ENCODE peak calls at places on chromosomes 1 and 21, in eight cellular contexts. One of them, this sample, is unnamed.

GRCh38 chr1:230541306-230541705 is 101.0 kb upstream of the COG2 start:
- DNase-seq in PC-3: no peak
- DNase-seq in fibroblast of mammary gland: no peak
- DNase-seq in stomach: no peak
- DNase-seq in IMR-90: no peak
- DNase-seq in lower lobe of right lung: no peak
- DNase-seq in fibroblast of lung: peak
- DNase-seq in cardiac muscle cell: peak
- DNase-seq in this sample: no peak

GRCh38 chr1:10122926-10123325 is 87.4 kb upstream of the KIF1B start:
- DNase-seq in PC-3: peak
- DNase-seq in fibroblast of mammary gland: peak
- DNase-seq in stomach: no peak
- DNase-seq in IMR-90: peak
- DNase-seq in lower lobe of right lung: no peak
- DNase-seq in fibroblast of lung: peak
- DNase-seq in cardiac muscle cell: no peak
- DNase-seq in this sample: peak

GRCh38 chr1:43288058-43288784 is 2.8 kb upstream of the C1orf210 start:
- DNase-seq in PC-3: no peak
- DNase-seq in fibroblast of mammary gland: no peak
- DNase-seq in stomach: no peak
- DNase-seq in IMR-90: no peak
- DNase-seq in lower lobe of right lung: peak
- DNase-seq in fibroblast of lung: no peak
- DNase-seq in cardiac muscle cell: no peak
- DNase-seq in this sample: no peak

GRCh38 chr21:29181799-29182470 is 51.5 kb downstream of the MAP3K7CL start:
- DNase-seq in PC-3: peak
- DNase-seq in fibroblast of mammary gland: peak
- DNase-seq in stomach: no peak
- DNase-seq in IMR-90: peak
- DNase-seq in lower lobe of right lung: no peak
- DNase-seq in fibroblast of lung: peak
- DNase-seq in cardiac muscle cell: peak
- DNase-seq in this sample: peak

GRCh38 chr1:39213511-39214002 is 9.1 kb downstream of the MACF1 start:
- DNase-seq in PC-3: no peak
- DNase-seq in fibroblast of mammary gland: peak
- DNase-seq in stomach: no peak
- DNase-seq in IMR-90: peak
- DNase-seq in lower lobe of right lung: no peak
- DNase-seq in fibroblast of lung: peak
- DNase-seq in cardiac muscle cell: peak
- DNase-seq in this sample: peak

GRCh38 chr1:20574686-20575543 is 14.0 kb upstream of the CDA start:
- DNase-seq in PC-3: peak
- DNase-seq in fibroblast of mammary gland: peak
- DNase-seq in stomach: peak
- DNase-seq in IMR-90: peak
- DNase-seq in lower lobe of right lung: peak
- DNase-seq in fibroblast of lung: peak
- DNase-seq in cardiac muscle cell: peak
- DNase-seq in this sample: no peak

GRCh38 chr1:244060117-244060516 is 9.0 kb downstream of the ZBTB18 start:
- DNase-seq in PC-3: no peak
- DNase-seq in fibroblast of mammary gland: no peak
- DNase-seq in stomach: no peak
- DNase-seq in IMR-90: no peak
- DNase-seq in lower lobe of right lung: no peak
- DNase-seq in fibroblast of lung: no peak
- DNase-seq in cardiac muscle cell: no peak
- DNase-seq in this sample: no peak

GRCh38 chr1:6014130-6014999 is 22.1 kb upstream of the NPHP4 start:
- DNase-seq in PC-3: no peak
- DNase-seq in fibroblast of mammary gland: no peak
- DNase-seq in stomach: no peak
- DNase-seq in IMR-90: no peak
- DNase-seq in lower lobe of right lung: peak
- DNase-seq in fibroblast of lung: no peak
- DNase-seq in cardiac muscle cell: no peak
- DNase-seq in this sample: no peak

GRCh38 chr1:115642168-115643072 is 650 bp downstream of the VANGL1 start:
- DNase-seq in PC-3: peak
- DNase-seq in fibroblast of mammary gland: peak
- DNase-seq in stomach: peak
- DNase-seq in IMR-90: peak
- DNase-seq in lower lobe of right lung: peak
- DNase-seq in fibroblast of lung: peak
- DNase-seq in cardiac muscle cell: peak
- DNase-seq in this sample: no peak

GRCh38 chr21:42859891-42860230 is 19.5 kb downstream of the WDR4 start:
- DNase-seq in PC-3: no peak
- DNase-seq in fibroblast of mammary gland: no peak
- DNase-seq in stomach: no peak
- DNase-seq in IMR-90: no peak
- DNase-seq in lower lobe of right lung: no peak
- DNase-seq in fibroblast of lung: no peak
- DNase-seq in cardiac muscle cell: no peak
- DNase-seq in this sample: no peak

GRCh38 chr1:74689800-74690696 is 16.5 kb upstream of the ERICH3 start:
- DNase-seq in PC-3: peak
- DNase-seq in fibroblast of mammary gland: peak
- DNase-seq in stomach: no peak
- DNase-seq in IMR-90: peak
- DNase-seq in lower lobe of right lung: no peak
- DNase-seq in fibroblast of lung: peak
- DNase-seq in cardiac muscle cell: peak
- DNase-seq in this sample: no peak

GRCh38 chr1:247548092-247548491 is 842 bp upstream of the GCSAML start:
- DNase-seq in PC-3: no peak
- DNase-seq in fibroblast of mammary gland: no peak
- DNase-seq in stomach: no peak
- DNase-seq in IMR-90: no peak
- DNase-seq in lower lobe of right lung: no peak
- DNase-seq in fibroblast of lung: no peak
- DNase-seq in cardiac muscle cell: no peak
- DNase-seq in this sample: no peak

DNA sequence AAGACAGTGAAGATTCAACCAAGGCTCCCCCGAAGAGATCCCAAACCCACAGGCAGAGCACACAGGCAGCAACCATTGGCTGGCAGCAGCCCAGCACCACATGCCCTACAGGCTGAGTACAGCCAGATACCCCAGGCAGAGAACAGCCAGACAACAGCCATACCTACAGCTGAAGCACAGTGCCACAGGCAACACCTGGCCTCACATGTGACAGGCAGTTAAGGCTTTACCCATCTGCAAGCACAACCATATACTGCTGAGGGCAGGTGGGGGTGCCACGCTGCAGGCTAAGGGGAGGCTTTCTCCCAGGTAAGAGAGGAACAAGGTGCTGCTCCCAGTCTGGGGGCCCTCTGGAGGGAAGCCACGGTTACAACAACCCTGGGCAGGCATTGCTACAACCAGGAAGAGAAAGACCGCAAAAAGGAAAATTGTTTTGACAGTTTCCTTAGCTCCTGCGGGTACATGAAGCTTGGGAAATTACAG is 12.3 kb downstream of the CHIT1 start:
- DNase-seq in PC-3: peak
- DNase-seq in fibroblast of mammary gland: no peak
- DNase-seq in stomach: no peak
- DNase-seq in IMR-90: no peak
- DNase-seq in lower lobe of right lung: no peak
- DNase-seq in fibroblast of lung: no peak
- DNase-seq in cardiac muscle cell: no peak
- DNase-seq in this sample: no peak
- TF ChIP-seq CTCF in PC-3: peak
- TF ChIP-seq CTCF in fibroblast of mammary gland: no peak
- TF ChIP-seq CTCF in stomach: no peak
- TF ChIP-seq CTCF in IMR-90: no peak
- TF ChIP-seq CTCF in lower lobe of right lung: no peak
- TF ChIP-seq CTCF in fibroblast of lung: no peak
- TF ChIP-seq CTCF in cardiac muscle cell: peak
- TF ChIP-seq CTCF in this sample: peak

GRCh38 chr1:154730251-154730650 is 122.3 kb upstream of the ADAR start:
- DNase-seq in PC-3: peak
- DNase-seq in fibroblast of mammary gland: peak
- DNase-seq in stomach: no peak
- DNase-seq in IMR-90: peak
- DNase-seq in lower lobe of right lung: no peak
- DNase-seq in fibroblast of lung: peak
- DNase-seq in cardiac muscle cell: peak
- DNase-seq in this sample: peak
- H3K4me3 ChIP-seq in PC-3: no peak
- H3K4me3 ChIP-seq in fibroblast of mammary gland: no peak
- H3K4me3 ChIP-seq in stomach: no peak
- H3K4me3 ChIP-seq in IMR-90: no peak
- H3K4me3 ChIP-seq in lower lobe of right lung: no peak
- H3K4me3 ChIP-seq in fibroblast of lung: no peak
- H3K4me3 ChIP-seq in cardiac muscle cell: no peak
- H3K4me3 ChIP-seq in this sample: no peak

GRCh38 chr1:225441314-225442119 is 13.7 kb upstream of the LBR start:
- DNase-seq in PC-3: no peak
- DNase-seq in fibroblast of mammary gland: peak
- DNase-seq in stomach: no peak
- DNase-seq in IMR-90: no peak
- DNase-seq in lower lobe of right lung: no peak
- DNase-seq in fibroblast of lung: no peak
- DNase-seq in cardiac muscle cell: no peak
- DNase-seq in this sample: no peak
- TF ChIP-seq CTCF in PC-3: peak
- TF ChIP-seq CTCF in fibroblast of mammary gland: peak
- TF ChIP-seq CTCF in stomach: no peak
- TF ChIP-seq CTCF in IMR-90: peak
- TF ChIP-seq CTCF in lower lobe of right lung: no peak
- TF ChIP-seq CTCF in fibroblast of lung: peak
- TF ChIP-seq CTCF in cardiac muscle cell: peak
- TF ChIP-seq CTCF in this sample: peak

DNA sequence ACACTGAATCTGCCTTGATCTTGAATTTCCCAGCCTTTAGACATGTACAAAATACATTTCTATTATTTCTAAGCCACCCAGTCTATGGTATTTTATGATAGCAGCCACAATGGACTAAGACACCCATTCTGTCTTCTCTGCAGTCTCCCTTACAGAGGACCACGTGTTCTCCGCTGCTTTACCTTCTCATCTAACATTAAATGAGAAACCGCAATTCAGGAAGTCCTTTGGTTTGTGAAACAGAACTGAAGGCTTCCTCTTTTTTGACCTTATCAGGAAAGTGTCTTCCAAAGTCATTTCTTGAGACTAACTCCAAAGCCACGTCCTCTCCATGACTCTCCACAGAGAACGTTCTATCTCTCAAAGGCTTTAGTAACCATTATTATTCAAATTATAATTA is 560.1 kb downstream of the OMA1 start:
- DNase-seq in PC-3: no peak
- DNase-seq in fibroblast of mammary gland: no peak
- DNase-seq in stomach: no peak
- DNase-seq in IMR-90: no peak
- DNase-seq in lower lobe of right lung: no peak
- DNase-seq in fibroblast of lung: no peak
- DNase-seq in cardiac muscle cell: no peak
- DNase-seq in this sample: no peak
- H3K4me3 ChIP-seq in PC-3: no peak
- H3K4me3 ChIP-seq in fibroblast of mammary gland: no peak
- H3K4me3 ChIP-seq in stomach: no peak
- H3K4me3 ChIP-seq in IMR-90: no peak
- H3K4me3 ChIP-seq in lower lobe of right lung: no peak
- H3K4me3 ChIP-seq in fibroblast of lung: no peak
- H3K4me3 ChIP-seq in cardiac muscle cell: no peak
- H3K4me3 ChIP-seq in this sample: no peak

This sample was measured in retinal pigment epithelial cell.